ENCODE peak calls at places on chromosomes 12 and 14, in eight cellular contexts. D, U, R, B, V, H, P and M are unnamed samples.
A peak's percentile ranks its signal among the peaks of the same experiment; 100 is the strongest.

GRCh38 chr12:45010051-45010450 is 40.8 kb downstream of the DBX2 start:
- DNase-seq in H (no peak), U (no peak), B (no peak), R (no peak), D (no peak), P (no peak), V (no peak), M (no peak)

GRCh38 chr12:50825372-50825838 is 17.3 kb upstream of the TMPRSS12 start:
- DNase-seq in P (peak; percentile 53), U (no peak), V (no peak), R (peak; percentile 21), D (no peak), B (no peak), H (no peak), M (no peak)

GRCh38 chr14:78446807-78447206 is 276.6 kb downstream of the NRXN3 start:
- DNase-seq in B (no peak), H (no peak), V (peak; percentile 12), R (peak; percentile 8), P (no peak), U (no peak), D (no peak), M (peak; percentile 65)

GRCh38 chr12:49750027-49750977 is 8.9 kb downstream of the TMBIM6 start:
- DNase-seq in P (no peak), D (peak; percentile 81), H (no peak), V (no peak), R (no peak), B (no peak), U (no peak), M (no peak)

GRCh38 chr14:32468955-32469354 is 139.9 kb downstream of the AKAP6 start:
- DNase-seq in B (no peak), V (no peak), R (peak; percentile 62), D (no peak), H (no peak), U (no peak), P (no peak), M (no peak)

GRCh38 chr12:64608901-64609542 is 1.3 kb upstream of the RASSF3 start:
- DNase-seq in D (peak; percentile 64), V (no peak), H (no peak), B (peak; percentile 54), R (peak; percentile 55), U (peak; percentile 39), P (no peak), M (peak; percentile 90)

GRCh38 chr12:127636881-127637280 is 630.1 kb upstream of the TMEM132C start:
- DNase-seq in P (no peak), U (no peak), R (no peak), H (no peak), D (no peak), V (no peak), B (no peak), M (no peak)

GRCh38 chr12:55932546-55932919 is 1.6 kb downstream of the DGKA start:
- DNase-seq in U (no peak), R (peak; percentile 33), P (no peak), H (no peak), B (no peak), V (no peak), D (peak; percentile 62), M (no peak)

GRCh38 chr14:99572173-99572999 is 31.6 kb downstream of the CCDC85C start:
- DNase-seq in P (no peak), U (peak; percentile 70), B (no peak), V (no peak), D (no peak), H (no peak), R (no peak), M (no peak)